ENCODE peak calls at places on chromosomes 3 and 15, in six cellular contexts. One of them, this sample, is unnamed.

GRCh38 chr3:152828075-152828840 is 6.7 kb upstream of the P2RY1 start:
- DNase-seq in left kidney: no peak
- DNase-seq in pancreas: no peak
- DNase-seq in CD8-positive, alpha-beta T cell: no peak
- DNase-seq in activated gamma-delta T cell treated with Interleukin-2 at 50 U/mL for 16 hours: no peak
- DNase-seq in dermis microvascular lymphatic vessel endothelial cell: no peak
- DNase-seq in this sample: no peak

GRCh38 chr3:102553876-102554275 is 119.1 kb downstream of the ZPLD1 start:
- DNase-seq in left kidney: no peak
- DNase-seq in pancreas: no peak
- DNase-seq in CD8-positive, alpha-beta T cell: no peak
- DNase-seq in activated gamma-delta T cell treated with Interleukin-2 at 50 U/mL for 16 hours: no peak
- DNase-seq in dermis microvascular lymphatic vessel endothelial cell: no peak
- DNase-seq in this sample: no peak

GRCh38 chr15:55912982-55913381 is 80.4 kb downstream of the NEDD4 start:
- DNase-seq in left kidney: no peak
- DNase-seq in pancreas: no peak
- DNase-seq in CD8-positive, alpha-beta T cell: no peak
- DNase-seq in activated gamma-delta T cell treated with Interleukin-2 at 50 U/mL for 16 hours: no peak
- DNase-seq in dermis microvascular lymphatic vessel endothelial cell: no peak
- DNase-seq in this sample: no peak

GRCh38 chr3:108623504-108623903 is 34.0 kb downstream of the DZIP3 start:
- DNase-seq in left kidney: no peak
- DNase-seq in pancreas: no peak
- DNase-seq in CD8-positive, alpha-beta T cell: no peak
- DNase-seq in activated gamma-delta T cell treated with Interleukin-2 at 50 U/mL for 16 hours: no peak
- DNase-seq in dermis microvascular lymphatic vessel endothelial cell: no peak
- DNase-seq in this sample: no peak

GRCh38 chr3:72818092-72818721 is 30.0 kb downstream of the SHQ1 start:
- DNase-seq in left kidney: peak; percentile 53
- DNase-seq in pancreas: no peak
- DNase-seq in CD8-positive, alpha-beta T cell: no peak
- DNase-seq in activated gamma-delta T cell treated with Interleukin-2 at 50 U/mL for 16 hours: no peak
- DNase-seq in dermis microvascular lymphatic vessel endothelial cell: peak; percentile 29
- DNase-seq in this sample: peak; percentile 62

GRCh38 chr15:81279621-81280051 is 44.3 kb downstream of the STARD5 start:
- DNase-seq in left kidney: peak; percentile 57
- DNase-seq in pancreas: no peak
- DNase-seq in CD8-positive, alpha-beta T cell: no peak
- DNase-seq in activated gamma-delta T cell treated with Interleukin-2 at 50 U/mL for 16 hours: no peak
- DNase-seq in dermis microvascular lymphatic vessel endothelial cell: no peak
- DNase-seq in this sample: no peak

GRCh38 chr3:178443634-178444033 is 92.6 kb upstream of the KCNMB2 start:
- DNase-seq in left kidney: no peak
- DNase-seq in pancreas: no peak
- DNase-seq in CD8-positive, alpha-beta T cell: no peak
- DNase-seq in activated gamma-delta T cell treated with Interleukin-2 at 50 U/mL for 16 hours: no peak
- DNase-seq in dermis microvascular lymphatic vessel endothelial cell: no peak
- DNase-seq in this sample: peak; percentile 55

GRCh38 chr3:133453383-133453782 is 53.5 kb downstream of the BFSP2 start:
- DNase-seq in left kidney: no peak
- DNase-seq in pancreas: no peak
- DNase-seq in CD8-positive, alpha-beta T cell: no peak
- DNase-seq in activated gamma-delta T cell treated with Interleukin-2 at 50 U/mL for 16 hours: no peak
- DNase-seq in dermis microvascular lymphatic vessel endothelial cell: no peak
- DNase-seq in this sample: peak; percentile 17

GRCh38 chr15:36282821-36283220 is 296.6 kb upstream of the CDIN1 start:
- DNase-seq in left kidney: no peak
- DNase-seq in pancreas: no peak
- DNase-seq in CD8-positive, alpha-beta T cell: no peak
- DNase-seq in activated gamma-delta T cell treated with Interleukin-2 at 50 U/mL for 16 hours: no peak
- DNase-seq in dermis microvascular lymphatic vessel endothelial cell: no peak
- DNase-seq in this sample: no peak

GRCh38 chr15:25679492-25679891 is 183.6 kb downstream of the ATP10A start:
- DNase-seq in left kidney: no peak
- DNase-seq in pancreas: no peak
- DNase-seq in CD8-positive, alpha-beta T cell: no peak
- DNase-seq in activated gamma-delta T cell treated with Interleukin-2 at 50 U/mL for 16 hours: no peak
- DNase-seq in dermis microvascular lymphatic vessel endothelial cell: no peak
- DNase-seq in this sample: no peak

GRCh38 chr3:105118905-105119304 is 247.8 kb upstream of the ALCAM start:
- DNase-seq in left kidney: no peak
- DNase-seq in pancreas: no peak
- DNase-seq in CD8-positive, alpha-beta T cell: no peak
- DNase-seq in activated gamma-delta T cell treated with Interleukin-2 at 50 U/mL for 16 hours: no peak
- DNase-seq in dermis microvascular lymphatic vessel endothelial cell: no peak
- DNase-seq in this sample: no peak

GRCh38 chr3:186965141-186965879 is 35.0 kb downstream of the ST6GAL1 start:
- DNase-seq in left kidney: peak; percentile 38
- DNase-seq in pancreas: no peak
- DNase-seq in CD8-positive, alpha-beta T cell: no peak
- DNase-seq in activated gamma-delta T cell treated with Interleukin-2 at 50 U/mL for 16 hours: no peak
- DNase-seq in dermis microvascular lymphatic vessel endothelial cell: no peak
- DNase-seq in this sample: no peak

GRCh38 chr3:51686512-51687215 is 15.6 kb downstream of the TEX264 start:
- DNase-seq in left kidney: peak; percentile 18
- DNase-seq in pancreas: no peak
- DNase-seq in CD8-positive, alpha-beta T cell: peak; percentile 68
- DNase-seq in activated gamma-delta T cell treated with Interleukin-2 at 50 U/mL for 16 hours: peak; percentile 86
- DNase-seq in dermis microvascular lymphatic vessel endothelial cell: peak; percentile 61
- DNase-seq in this sample: no peak

GRCh38 chr3:48267782-48268181 is 26.9 kb downstream of the ZNF589 start:
- DNase-seq in left kidney: no peak
- DNase-seq in pancreas: no peak
- DNase-seq in CD8-positive, alpha-beta T cell: no peak
- DNase-seq in activated gamma-delta T cell treated with Interleukin-2 at 50 U/mL for 16 hours: no peak
- DNase-seq in dermis microvascular lymphatic vessel endothelial cell: no peak
- DNase-seq in this sample: no peak

GRCh38 chr15:100783296-100783695 is 96.3 kb upstream of the ALDH1A3 start:
- DNase-seq in left kidney: no peak
- DNase-seq in pancreas: no peak
- DNase-seq in CD8-positive, alpha-beta T cell: no peak
- DNase-seq in activated gamma-delta T cell treated with Interleukin-2 at 50 U/mL for 16 hours: no peak
- DNase-seq in dermis microvascular lymphatic vessel endothelial cell: no peak
- DNase-seq in this sample: no peak

GRCh38 chr3:28667646-28668376 is 319.2 kb upstream of the AZI2 start:
- DNase-seq in left kidney: peak; percentile 85
- DNase-seq in pancreas: peak; percentile 81
- DNase-seq in CD8-positive, alpha-beta T cell: no peak
- DNase-seq in activated gamma-delta T cell treated with Interleukin-2 at 50 U/mL for 16 hours: peak; percentile 26
- DNase-seq in dermis microvascular lymphatic vessel endothelial cell: peak; percentile 70
- DNase-seq in this sample: peak; percentile 52

GRCh38 chr3:33831053-33831452 is 32.6 kb downstream of the PDCD6IP start:
- DNase-seq in left kidney: no peak
- DNase-seq in pancreas: no peak
- DNase-seq in CD8-positive, alpha-beta T cell: no peak
- DNase-seq in activated gamma-delta T cell treated with Interleukin-2 at 50 U/mL for 16 hours: no peak
- DNase-seq in dermis microvascular lymphatic vessel endothelial cell: no peak
- DNase-seq in this sample: no peak

GRCh38 chr3:3180421-3180820 is 930 bp upstream of the CRBN start:
- DNase-seq in left kidney: no peak
- DNase-seq in pancreas: no peak
- DNase-seq in CD8-positive, alpha-beta T cell: no peak
- DNase-seq in activated gamma-delta T cell treated with Interleukin-2 at 50 U/mL for 16 hours: no peak
- DNase-seq in dermis microvascular lymphatic vessel endothelial cell: no peak
- DNase-seq in this sample: no peak

GRCh38 chr3:87206070-87206469 is 21.0 kb upstream of the CHMP2B start:
- DNase-seq in left kidney: no peak
- DNase-seq in pancreas: no peak
- DNase-seq in CD8-positive, alpha-beta T cell: no peak
- DNase-seq in activated gamma-delta T cell treated with Interleukin-2 at 50 U/mL for 16 hours: no peak
- DNase-seq in dermis microvascular lymphatic vessel endothelial cell: no peak
- DNase-seq in this sample: peak; percentile 36

GRCh38 chr3:160220038-160220437 is 5.2 kb upstream of the C3orf80 start:
- DNase-seq in left kidney: no peak
- DNase-seq in pancreas: no peak
- DNase-seq in CD8-positive, alpha-beta T cell: no peak
- DNase-seq in activated gamma-delta T cell treated with Interleukin-2 at 50 U/mL for 16 hours: no peak
- DNase-seq in dermis microvascular lymphatic vessel endothelial cell: no peak
- DNase-seq in this sample: no peak

GRCh38 chr15:60798821-60799220 is 319.9 kb upstream of the ICE2 start:
- DNase-seq in left kidney: no peak
- DNase-seq in pancreas: no peak
- DNase-seq in CD8-positive, alpha-beta T cell: no peak
- DNase-seq in activated gamma-delta T cell treated with Interleukin-2 at 50 U/mL for 16 hours: no peak
- DNase-seq in dermis microvascular lymphatic vessel endothelial cell: no peak
- DNase-seq in this sample: no peak

GRCh38 chr3:56930706-56931105 is 129.0 kb upstream of the ARHGEF3 start:
- DNase-seq in left kidney: no peak
- DNase-seq in pancreas: no peak
- DNase-seq in CD8-positive, alpha-beta T cell: no peak
- DNase-seq in activated gamma-delta T cell treated with Interleukin-2 at 50 U/mL for 16 hours: no peak
- DNase-seq in dermis microvascular lymphatic vessel endothelial cell: no peak
- DNase-seq in this sample: no peak

GRCh38 chr3:45819543-45819942 is 22.4 kb downstream of the LZTFL1 start:
- DNase-seq in left kidney: no peak
- DNase-seq in pancreas: no peak
- DNase-seq in CD8-positive, alpha-beta T cell: no peak
- DNase-seq in activated gamma-delta T cell treated with Interleukin-2 at 50 U/mL for 16 hours: no peak
- DNase-seq in dermis microvascular lymphatic vessel endothelial cell: no peak
- DNase-seq in this sample: no peak

GRCh38 chr3:168427830-168428471 is 332.2 kb upstream of the GOLIM4 start:
- DNase-seq in left kidney: no peak
- DNase-seq in pancreas: no peak
- DNase-seq in CD8-positive, alpha-beta T cell: no peak
- DNase-seq in activated gamma-delta T cell treated with Interleukin-2 at 50 U/mL for 16 hours: no peak
- DNase-seq in dermis microvascular lymphatic vessel endothelial cell: no peak
- DNase-seq in this sample: no peak

GRCh38 chr3:183554377-183554776 is 1.1 kb downstream of the KLHL6 start:
- DNase-seq in left kidney: no peak
- DNase-seq in pancreas: no peak
- DNase-seq in CD8-positive, alpha-beta T cell: no peak
- DNase-seq in activated gamma-delta T cell treated with Interleukin-2 at 50 U/mL for 16 hours: no peak
- DNase-seq in dermis microvascular lymphatic vessel endothelial cell: no peak
- DNase-seq in this sample: no peak

GRCh38 chr15:72800819-72801481 is 17.4 kb upstream of the ADPGK start:
- DNase-seq in left kidney: no peak
- DNase-seq in pancreas: no peak
- DNase-seq in CD8-positive, alpha-beta T cell: no peak
- DNase-seq in activated gamma-delta T cell treated with Interleukin-2 at 50 U/mL for 16 hours: no peak
- DNase-seq in dermis microvascular lymphatic vessel endothelial cell: no peak
- DNase-seq in this sample: no peak

GRCh38 chr15:40246496-40247275 is 7.8 kb downstream of the PAK6 start:
- DNase-seq in left kidney: no peak
- DNase-seq in pancreas: no peak
- DNase-seq in CD8-positive, alpha-beta T cell: no peak
- DNase-seq in activated gamma-delta T cell treated with Interleukin-2 at 50 U/mL for 16 hours: no peak
- DNase-seq in dermis microvascular lymphatic vessel endothelial cell: no peak
- DNase-seq in this sample: no peak

GRCh38 chr15:85515212-85515611 is 134.8 kb downstream of the AKAP13 start:
- DNase-seq in left kidney: no peak
- DNase-seq in pancreas: no peak
- DNase-seq in CD8-positive, alpha-beta T cell: no peak
- DNase-seq in activated gamma-delta T cell treated with Interleukin-2 at 50 U/mL for 16 hours: no peak
- DNase-seq in dermis microvascular lymphatic vessel endothelial cell: no peak
- DNase-seq in this sample: peak; percentile 24

GRCh38 chr3:35864871-35865270 is 225.5 kb downstream of the ARPP21 start:
- DNase-seq in left kidney: no peak
- DNase-seq in pancreas: no peak
- DNase-seq in CD8-positive, alpha-beta T cell: no peak
- DNase-seq in activated gamma-delta T cell treated with Interleukin-2 at 50 U/mL for 16 hours: no peak
- DNase-seq in dermis microvascular lymphatic vessel endothelial cell: no peak
- DNase-seq in this sample: no peak

GRCh38 chr3:11774296-11774877 is 72.3 kb downstream of the TAMM41 start:
- DNase-seq in left kidney: peak; percentile 84
- DNase-seq in pancreas: peak; percentile 58
- DNase-seq in CD8-positive, alpha-beta T cell: no peak
- DNase-seq in activated gamma-delta T cell treated with Interleukin-2 at 50 U/mL for 16 hours: no peak
- DNase-seq in dermis microvascular lymphatic vessel endothelial cell: peak; percentile 30
- DNase-seq in this sample: peak; percentile 68

GRCh38 chr3:191303596-191303995 is 25.6 kb upstream of the CCDC50 start:
- DNase-seq in left kidney: no peak
- DNase-seq in pancreas: no peak
- DNase-seq in CD8-positive, alpha-beta T cell: no peak
- DNase-seq in activated gamma-delta T cell treated with Interleukin-2 at 50 U/mL for 16 hours: no peak
- DNase-seq in dermis microvascular lymphatic vessel endothelial cell: no peak
- DNase-seq in this sample: no peak

GRCh38 chr3:66276705-66277274 is 56.0 kb downstream of the SLC25A26 start:
- DNase-seq in left kidney: peak; percentile 87
- DNase-seq in pancreas: peak; percentile 72
- DNase-seq in CD8-positive, alpha-beta T cell: peak; percentile 42
- DNase-seq in activated gamma-delta T cell treated with Interleukin-2 at 50 U/mL for 16 hours: peak; percentile 66
- DNase-seq in dermis microvascular lymphatic vessel endothelial cell: peak; percentile 77
- DNase-seq in this sample: peak; percentile 61

GRCh38 chr3:175777495-175777894 is 918.4 kb downstream of the NAALADL2 start:
- DNase-seq in left kidney: no peak
- DNase-seq in pancreas: no peak
- DNase-seq in CD8-positive, alpha-beta T cell: no peak
- DNase-seq in activated gamma-delta T cell treated with Interleukin-2 at 50 U/mL for 16 hours: no peak
- DNase-seq in dermis microvascular lymphatic vessel endothelial cell: no peak
- DNase-seq in this sample: no peak

GRCh38 chr3:177306252-177306651 is 109.0 kb upstream of the TBL1XR1 start:
- DNase-seq in left kidney: no peak
- DNase-seq in pancreas: no peak
- DNase-seq in CD8-positive, alpha-beta T cell: no peak
- DNase-seq in activated gamma-delta T cell treated with Interleukin-2 at 50 U/mL for 16 hours: no peak
- DNase-seq in dermis microvascular lymphatic vessel endothelial cell: no peak
- DNase-seq in this sample: no peak

GRCh38 chr3:52216585-52217408 is 8.6 kb downstream of the TLR9 start:
- DNase-seq in left kidney: peak; percentile 71
- DNase-seq in pancreas: peak; percentile 96
- DNase-seq in CD8-positive, alpha-beta T cell: no peak
- DNase-seq in activated gamma-delta T cell treated with Interleukin-2 at 50 U/mL for 16 hours: peak; percentile 63
- DNase-seq in dermis microvascular lymphatic vessel endothelial cell: peak; percentile 96
- DNase-seq in this sample: peak; percentile 53

GRCh38 chr3:17772556-17772955 is 30.1 kb upstream of the TBC1D5 start:
- DNase-seq in left kidney: no peak
- DNase-seq in pancreas: no peak
- DNase-seq in CD8-positive, alpha-beta T cell: no peak
- DNase-seq in activated gamma-delta T cell treated with Interleukin-2 at 50 U/mL for 16 hours: no peak
- DNase-seq in dermis microvascular lymphatic vessel endothelial cell: no peak
- DNase-seq in this sample: no peak